ENCODE peak calls at places on chromosomes 7 and 10, in four cellular contexts. S is LoVo; E is effector memory CD4-positive, alpha-beta T cell; Y is endothelial cell. T is an unnamed sample.

GRCh38 chr7:116886550-116887156 is 24.3 kb downstream of the CAPZA2 start:
- DNase-seq in E (no peak), Y (no peak), S (no peak), T (no peak)

GRCh38 chr10:97109562-97109961 is 76.2 kb downstream of the SLIT1 start:
- DNase-seq in Y (no peak), S (no peak), E (no peak), T (no peak)

GRCh38 chr10:51063659-51064535 is 10.4 kb upstream of the PRKG1 start:
- DNase-seq in E (no peak), S (peak), Y (no peak), T (peak)

GRCh38 chr7:101018271-101019167 is 1.4 kb upstream of the MUC17 start:
- DNase-seq in Y (no peak), S (no peak), E (no peak), T (no peak)

GRCh38 chr7:134449596-134450194 is 9.2 kb downstream of the AKR1B1 start:
- DNase-seq in Y (no peak), E (no peak), S (no peak), T (no peak)

GRCh38 chr10:98269435-98269912 is 1.5 kb upstream of the LOXL4 start:
- DNase-seq in S (peak), Y (no peak), E (no peak), T (peak)

GRCh38 chr7:99109108-99110051 is 34.5 kb downstream of the SMURF1 start:
- DNase-seq in E (no peak), S (no peak), Y (no peak), T (peak)

GRCh38 chr10:87000491-87000890 is 19.6 kb upstream of the FAM25A start:
- DNase-seq in E (no peak), S (no peak), Y (no peak), T (no peak)

GRCh38 chr7:92707435-92707834 is 117.2 kb upstream of the FAM133B start:
- DNase-seq in E (no peak), S (no peak), Y (no peak), T (no peak)

GRCh38 chr10:117266400-117266799 is 25.5 kb downstream of the SLC18A2 start:
- DNase-seq in S (no peak), E (no peak), Y (no peak), T (no peak)

GRCh38 chr7:116561697-116562483 is 37.1 kb downstream of the CAV1 start:
- DNase-seq in S (no peak), E (no peak), Y (no peak), T (peak)

GRCh38 chr7:7405461-7405860 is 130.2 kb downstream of the COL28A1 start:
- DNase-seq in S (no peak), Y (no peak), E (no peak), T (no peak)

GRCh38 chr7:825386-825785 is 6.9 kb upstream of the SUN1 start:
- DNase-seq in Y (no peak), S (no peak), E (no peak), T (peak)

GRCh38 chr10:17348111-17349008 is 106.0 kb downstream of the ST8SIA6 start:
- DNase-seq in E (no peak), Y (no peak), S (peak), T (peak)

GRCh38 chr10:5889624-5890518 is at the start of the genes ANKRD16 and FBH1:
- DNase-seq in Y (peak), E (peak), S (peak), T (peak)

GRCh38 chr10:53699231-53699630 is 926.6 kb upstream of the MBL2 start:
- DNase-seq in E (no peak), Y (no peak), S (no peak), T (no peak)

GRCh38 chr10:112823604-112824003 is 126.4 kb upstream of the TCF7L2 start:
- DNase-seq in S (no peak), Y (no peak), E (no peak), T (no peak)

GRCh38 chr7:127770870-127771269 is 118.9 kb downstream of the SND1 start:
- DNase-seq in E (no peak), Y (no peak), S (no peak), T (peak)

GRCh38 chr7:27840314-27840713 is 100.4 kb downstream of the TAX1BP1 start:
- DNase-seq in S (no peak), E (no peak), Y (no peak), T (no peak)

GRCh38 chr7:55366461-55367138 is 1.5 kb downstream of the LANCL2 start:
- DNase-seq in Y (peak), E (no peak), S (peak), T (no peak)

GRCh38 chr10:116001266-116001857 is 271.6 kb downstream of the GFRA1 start:
- DNase-seq in S (no peak), E (no peak), Y (no peak), T (no peak)

GRCh38 chr10:110444009-110444347 is 53.7 kb upstream of the DUSP5 start:
- DNase-seq in S (no peak), E (no peak), Y (no peak), T (no peak)

GRCh38 chr10:109741712-109742111 is 181.6 kb downstream of the XPNPEP1 start:
- DNase-seq in E (no peak), S (no peak), Y (no peak), T (no peak)

GRCh38 chr10:29438271-29438670 is 149.4 kb downstream of the LYZL1 start:
- DNase-seq in Y (no peak), E (no peak), S (no peak), T (no peak)

GRCh38 chr10:43201545-43202131 is 63.4 kb downstream of the CSGALNACT2 start:
- DNase-seq in E (no peak), Y (peak), S (no peak), T (no peak)

GRCh38 chr7:147911224-147911623 is 679.3 kb upstream of the C7orf33 start:
- DNase-seq in S (no peak), E (no peak), Y (no peak), T (no peak)

GRCh38 chr7:136293841-136294391 is 316.8 kb upstream of the MTPN start:
- DNase-seq in S (no peak), E (no peak), Y (no peak), T (no peak)

GRCh38 chr7:99098824-99099498 is 44.9 kb downstream of the SMURF1 start:
- DNase-seq in E (no peak), S (peak), Y (no peak), T (no peak)

GRCh38 chr7:81503771-81504170 is 266.1 kb downstream of the HGF start:
- DNase-seq in Y (no peak), E (no peak), S (no peak), T (no peak)

GRCh38 chr10:93495654-93496321 is 624 bp upstream of the CEP55 start:
- DNase-seq in Y (peak), E (no peak), S (peak), T (no peak)

T was measured in astrocyte.